ENCODE peak calls at places on chromosomes 1 and 21, in seven cellular contexts. One of them, this sample, is unnamed.

GRCh38 chr1:110554871-110555801 is 36.2 kb upstream of the KCNA10 start:
- DNase-seq in HCT116: no peak
- DNase-seq in ovary: peak
- DNase-seq in lower leg skin: no peak
- DNase-seq in breast epithelium: no peak
- DNase-seq in uterus: no peak
- DNase-seq in tibial nerve: peak
- DNase-seq in this sample: peak

GRCh38 chr21:45436371-45437040 is 31.5 kb downstream of the COL18A1 start:
- DNase-seq in uterus: no peak
- DNase-seq in breast epithelium: no peak
- DNase-seq in tibial nerve: no peak
- DNase-seq in lower leg skin: no peak
- DNase-seq in ovary: no peak
- DNase-seq in HCT116: no peak
- DNase-seq in this sample: no peak

GRCh38 chr1:25544243-25544764 is 898 bp downstream of the LDLRAP1 start:
- DNase-seq in lower leg skin: no peak
- DNase-seq in HCT116: no peak
- DNase-seq in tibial nerve: no peak
- DNase-seq in uterus: no peak
- DNase-seq in ovary: peak
- DNase-seq in breast epithelium: no peak
- DNase-seq in this sample: no peak

GRCh38 chr1:39386997-39387396 is 104.4 kb upstream of the BMP8A start:
- DNase-seq in tibial nerve: no peak
- DNase-seq in ovary: no peak
- DNase-seq in lower leg skin: no peak
- DNase-seq in breast epithelium: no peak
- DNase-seq in uterus: no peak
- DNase-seq in HCT116: no peak
- DNase-seq in this sample: no peak

GRCh38 chr1:14113841-14114567 is 414.0 kb downstream of the PRDM2 start:
- DNase-seq in tibial nerve: peak
- DNase-seq in breast epithelium: peak
- DNase-seq in HCT116: no peak
- DNase-seq in lower leg skin: no peak
- DNase-seq in uterus: no peak
- DNase-seq in ovary: peak
- DNase-seq in this sample: peak

GRCh38 chr1:203144661-203145060 is 17.1 kb downstream of the ADORA1 start:
- DNase-seq in uterus: no peak
- DNase-seq in HCT116: no peak
- DNase-seq in ovary: no peak
- DNase-seq in tibial nerve: no peak
- DNase-seq in lower leg skin: no peak
- DNase-seq in breast epithelium: no peak
- DNase-seq in this sample: no peak

GRCh38 chr1:111748618-111749337 is 6.9 kb upstream of the DDX20 start:
- DNase-seq in HCT116: no peak
- DNase-seq in ovary: no peak
- DNase-seq in uterus: no peak
- DNase-seq in breast epithelium: no peak
- DNase-seq in lower leg skin: no peak
- DNase-seq in tibial nerve: no peak
- DNase-seq in this sample: peak

GRCh38 chr21:42638266-42638863 is 15.1 kb upstream of the PDE9A start:
- DNase-seq in HCT116: no peak
- DNase-seq in breast epithelium: no peak
- DNase-seq in lower leg skin: no peak
- DNase-seq in ovary: no peak
- DNase-seq in uterus: no peak
- DNase-seq in tibial nerve: no peak
- DNase-seq in this sample: no peak

GRCh38 chr1:97759078-97759477 is 161.8 kb downstream of the DPYD start:
- DNase-seq in tibial nerve: no peak
- DNase-seq in uterus: no peak
- DNase-seq in lower leg skin: no peak
- DNase-seq in ovary: no peak
- DNase-seq in breast epithelium: no peak
- DNase-seq in HCT116: no peak
- DNase-seq in this sample: no peak

GRCh38 chr1:147167361-147167760 is 4.9 kb downstream of the PRKAB2 start:
- DNase-seq in breast epithelium: no peak
- DNase-seq in uterus: no peak
- DNase-seq in lower leg skin: no peak
- DNase-seq in tibial nerve: no peak
- DNase-seq in HCT116: peak
- DNase-seq in ovary: no peak
- DNase-seq in this sample: no peak

GRCh38 chr1:211082824-211083223 is 51.1 kb downstream of the KCNH1 start:
- DNase-seq in ovary: no peak
- DNase-seq in breast epithelium: no peak
- DNase-seq in HCT116: no peak
- DNase-seq in uterus: no peak
- DNase-seq in tibial nerve: no peak
- DNase-seq in lower leg skin: no peak
- DNase-seq in this sample: no peak

GRCh38 chr1:151287767-151288500 is 5.8 kb downstream of the ZNF687 start:
- DNase-seq in tibial nerve: no peak
- DNase-seq in uterus: no peak
- DNase-seq in ovary: no peak
- DNase-seq in HCT116: no peak
- DNase-seq in breast epithelium: no peak
- DNase-seq in lower leg skin: no peak
- DNase-seq in this sample: no peak

GRCh38 chr1:243594455-243594854 is 255.6 kb downstream of the AKT3 start:
- DNase-seq in lower leg skin: no peak
- DNase-seq in tibial nerve: no peak
- DNase-seq in breast epithelium: no peak
- DNase-seq in ovary: no peak
- DNase-seq in HCT116: no peak
- DNase-seq in uterus: no peak
- DNase-seq in this sample: no peak

GRCh38 chr1:77143529-77144121 is 75.6 kb downstream of the PIGK start:
- DNase-seq in breast epithelium: no peak
- DNase-seq in ovary: no peak
- DNase-seq in tibial nerve: no peak
- DNase-seq in uterus: no peak
- DNase-seq in HCT116: no peak
- DNase-seq in lower leg skin: no peak
- DNase-seq in this sample: peak

GRCh38 chr1:212432706-212433576 is at the start of gene NENF:
- DNase-seq in tibial nerve: peak
- DNase-seq in HCT116: peak
- DNase-seq in lower leg skin: peak
- DNase-seq in breast epithelium: peak
- DNase-seq in ovary: peak
- DNase-seq in uterus: peak
- DNase-seq in this sample: peak
- TF ChIP-seq POLR2A in tibial nerve: peak
- TF ChIP-seq POLR2A in HCT116: peak
- TF ChIP-seq POLR2A in lower leg skin: peak
- TF ChIP-seq POLR2A in breast epithelium: peak
- TF ChIP-seq POLR2A in ovary: peak
- TF ChIP-seq POLR2A in uterus: peak
- TF ChIP-seq POLR2A in this sample: peak

DNA sequence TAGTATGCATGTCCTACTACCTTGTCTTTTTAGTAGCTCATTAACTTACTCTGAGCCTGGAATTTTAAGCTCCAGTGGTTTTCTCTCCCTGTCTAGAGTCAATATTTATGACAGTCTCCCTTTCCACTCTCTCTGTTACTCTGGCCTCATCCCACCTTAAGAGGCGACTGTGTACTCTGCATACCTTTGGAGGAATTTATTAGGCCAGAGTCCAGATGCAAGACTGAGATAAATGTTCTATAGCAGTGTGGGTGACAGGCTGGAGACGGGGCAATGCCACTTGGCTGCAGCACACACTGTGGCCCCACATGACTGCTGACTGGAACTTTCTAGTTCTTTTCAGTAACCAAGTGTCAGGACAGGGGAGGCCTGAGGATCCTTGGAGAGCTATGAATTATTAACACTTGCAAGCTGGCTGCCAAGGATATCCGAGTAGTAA is 4.1 kb upstream of the PDZK1 start:
- DNase-seq in tibial nerve: no peak
- DNase-seq in ovary: no peak
- DNase-seq in lower leg skin: no peak
- DNase-seq in uterus: no peak
- DNase-seq in breast epithelium: no peak
- DNase-seq in HCT116: no peak
- DNase-seq in this sample: no peak
- TF ChIP-seq POLR2A in tibial nerve: no peak
- TF ChIP-seq POLR2A in ovary: no peak
- TF ChIP-seq POLR2A in lower leg skin: no peak
- TF ChIP-seq POLR2A in uterus: no peak
- TF ChIP-seq POLR2A in breast epithelium: no peak
- TF ChIP-seq POLR2A in HCT116: no peak
- TF ChIP-seq POLR2A in this sample: no peak

DNA sequence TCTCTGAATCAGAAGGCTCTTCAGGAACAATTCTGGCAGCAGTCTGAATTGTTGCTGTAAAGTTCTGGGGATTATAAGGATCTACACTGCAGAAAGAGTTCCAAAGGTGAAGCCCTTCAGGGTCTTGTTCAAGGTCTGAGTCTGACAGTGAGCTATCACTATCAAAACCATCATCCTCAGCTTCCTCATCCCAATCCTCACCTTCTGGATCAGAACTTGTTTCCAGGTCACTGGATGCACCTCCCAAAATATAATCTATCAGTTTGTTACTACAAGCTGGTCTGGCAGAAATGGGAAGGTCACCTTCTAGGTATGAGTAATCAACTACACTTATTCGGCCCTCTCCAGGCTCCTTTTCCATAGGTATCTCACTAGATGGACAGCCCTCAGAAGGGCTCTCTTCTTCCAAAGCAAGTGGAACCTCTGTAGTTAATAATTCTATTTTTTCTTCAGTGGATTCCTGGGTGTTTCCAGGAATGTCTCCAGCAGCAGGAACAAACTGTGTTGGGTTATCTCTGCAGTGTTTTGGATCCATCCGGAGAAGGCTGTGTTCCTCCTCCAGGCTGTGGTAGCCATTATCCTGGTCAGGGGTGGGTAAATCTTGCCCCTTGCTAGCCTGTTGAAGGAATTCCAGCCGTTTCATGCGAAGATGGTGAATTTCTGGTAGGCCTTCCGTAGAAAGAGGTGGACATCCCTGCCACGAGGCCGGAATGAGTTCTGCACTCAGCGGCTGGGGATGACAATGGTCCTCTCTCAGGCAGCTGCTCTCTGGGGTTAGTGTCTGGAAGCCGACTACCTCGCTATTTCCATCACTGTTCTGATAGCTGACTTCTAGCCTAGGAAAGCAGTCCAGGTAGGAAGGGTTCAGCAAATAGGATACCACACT is 1.5 kb downstream of the PPP1R15B start:
- DNase-seq in tibial nerve: no peak
- DNase-seq in HCT116: no peak
- DNase-seq in uterus: no peak
- DNase-seq in breast epithelium: no peak
- DNase-seq in ovary: no peak
- DNase-seq in lower leg skin: peak
- DNase-seq in this sample: peak
- TF ChIP-seq POLR2A in tibial nerve: no peak
- TF ChIP-seq POLR2A in HCT116: no peak
- TF ChIP-seq POLR2A in uterus: no peak
- TF ChIP-seq POLR2A in breast epithelium: no peak
- TF ChIP-seq POLR2A in ovary: no peak
- TF ChIP-seq POLR2A in lower leg skin: no peak
- TF ChIP-seq POLR2A in this sample: no peak

GRCh38 chr1:159008744-159009188 is 941 bp upstream of the IFI16 start:
- DNase-seq in HCT116: no peak
- DNase-seq in ovary: no peak
- DNase-seq in tibial nerve: no peak
- DNase-seq in breast epithelium: no peak
- DNase-seq in uterus: no peak
- DNase-seq in lower leg skin: peak
- DNase-seq in this sample: no peak
- TF ChIP-seq POLR2A in HCT116: no peak
- TF ChIP-seq POLR2A in ovary: no peak
- TF ChIP-seq POLR2A in tibial nerve: no peak
- TF ChIP-seq POLR2A in breast epithelium: no peak
- TF ChIP-seq POLR2A in uterus: no peak
- TF ChIP-seq POLR2A in lower leg skin: no peak
- TF ChIP-seq POLR2A in this sample: no peak

GRCh38 chr1:46489638-46490602 is at the start of gene DMBX1:
- DNase-seq in HCT116: peak
- DNase-seq in uterus: no peak
- DNase-seq in breast epithelium: no peak
- DNase-seq in lower leg skin: no peak
- DNase-seq in ovary: no peak
- DNase-seq in tibial nerve: no peak
- DNase-seq in this sample: peak
- TF ChIP-seq POLR2A in HCT116: no peak
- TF ChIP-seq POLR2A in uterus: no peak
- TF ChIP-seq POLR2A in breast epithelium: no peak
- TF ChIP-seq POLR2A in lower leg skin: no peak
- TF ChIP-seq POLR2A in ovary: no peak
- TF ChIP-seq POLR2A in tibial nerve: no peak
- TF ChIP-seq POLR2A in this sample: no peak

GRCh38 chr1:149888999-149889289 is 10.4 kb upstream of the BOLA1 start:
- DNase-seq in HCT116: no peak
- DNase-seq in breast epithelium: no peak
- DNase-seq in tibial nerve: peak
- DNase-seq in ovary: peak
- DNase-seq in uterus: peak
- DNase-seq in lower leg skin: peak
- DNase-seq in this sample: no peak

GRCh38 chr1:149885364-149886111 is 13.8 kb upstream of the BOLA1 start:
- DNase-seq in ovary: peak
- DNase-seq in HCT116: peak
- DNase-seq in lower leg skin: peak
- DNase-seq in uterus: peak
- DNase-seq in breast epithelium: peak
- DNase-seq in tibial nerve: peak
- DNase-seq in this sample: peak

GRCh38 chr1:149887456-149888159 is 11.8 kb upstream of the BOLA1 start:
- DNase-seq in uterus: peak
- DNase-seq in ovary: peak
- DNase-seq in tibial nerve: peak
- DNase-seq in lower leg skin: peak
- DNase-seq in breast epithelium: peak
- DNase-seq in HCT116: peak
- DNase-seq in this sample: peak

GRCh38 chr1:149886396-149887195 is 12.8 kb upstream of the BOLA1 start:
- DNase-seq in lower leg skin: peak
- DNase-seq in HCT116: peak
- DNase-seq in tibial nerve: peak
- DNase-seq in breast epithelium: peak
- DNase-seq in ovary: peak
- DNase-seq in uterus: peak
- DNase-seq in this sample: peak

GRCh38 chr1:149888160-149888998 is 11.0 kb upstream of the BOLA1 start:
- DNase-seq in uterus: peak
- DNase-seq in ovary: peak
- DNase-seq in breast epithelium: peak
- DNase-seq in lower leg skin: peak
- DNase-seq in tibial nerve: peak
- DNase-seq in HCT116: peak
- DNase-seq in this sample: peak
- TF ChIP-seq POLR2A in uterus: peak
- TF ChIP-seq POLR2A in ovary: peak
- TF ChIP-seq POLR2A in breast epithelium: no peak
- TF ChIP-seq POLR2A in lower leg skin: no peak
- TF ChIP-seq POLR2A in tibial nerve: peak
- TF ChIP-seq POLR2A in HCT116: peak
- TF ChIP-seq POLR2A in this sample: no peak